ENCODE peak calls at places on chromosomes 6 and 20, in four cellular contexts. J is HL-60, Y is HFFc6, X is cardiac muscle cell. M is an unnamed sample.

GRCh38 chr20:48832423-48832735 is 4.6 kb upstream of the PREX1 start:
- DNase-seq in Y (no peak), X (no peak), J (no peak), M (peak)

GRCh38 chr20:60295214-60295613 is 337.0 kb downstream of the CDH26 start:
- DNase-seq in X (no peak), Y (no peak), J (no peak), M (no peak)

GRCh38 chr20:43667341-43668132 is 623 bp downstream of the MYBL2 start:
- DNase-seq in X (peak), Y (no peak), J (peak), M (no peak)

GRCh38 chr6:169371344-169372144 is 117.9 kb upstream of the THBS2 start:
- DNase-seq in Y (no peak), X (peak), J (no peak), M (no peak)

GRCh38 chr6:116386581-116387299 is 16.0 kb downstream of the DSE start:
- DNase-seq in Y (peak), X (peak), J (no peak), M (peak)

GRCh38 chr6:133160531-133160930 is 80.6 kb upstream of the EYA4 start:
- DNase-seq in J (no peak), X (no peak), Y (no peak), M (no peak)

GRCh38 chr6:45436544-45437440 is 59.1 kb upstream of the SUPT3H start:
- DNase-seq in X (peak), Y (peak), J (peak), M (no peak)

GRCh38 chr6:75775219-75775618 is 26.2 kb downstream of the MYO6 start:
- DNase-seq in X (peak), J (no peak), Y (no peak), M (no peak)

GRCh38 chr6:37940074-37940847 is 120.7 kb downstream of the ZFAND3 start:
- DNase-seq in X (peak), Y (no peak), J (no peak), M (no peak)

GRCh38 chr6:32845381-32845884 is 1.6 kb upstream of the PSMB8 start:
- DNase-seq in Y (no peak), X (no peak), J (peak), M (no peak)

GRCh38 chr20:1818247-1818840 is 76.9 kb upstream of the SIRPA start:
- DNase-seq in Y (no peak), X (no peak), J (no peak), M (no peak)

GRCh38 chr20:62595491-62595890 is 46.8 kb upstream of the SLCO4A1 start:
- DNase-seq in J (no peak), Y (peak), X (peak), M (no peak)

GRCh38 chr20:4154958-4155411 is 139.6 kb upstream of the RNF24 start:
- DNase-seq in X (no peak), J (peak), Y (no peak), M (peak)

GRCh38 chr6:7391244-7391643 is 1.6 kb downstream of the RIOK1 start:
- DNase-seq in X (no peak), Y (no peak), J (no peak), M (no peak)

GRCh38 chr6:44801188-44801587 is 413.7 kb downstream of the CDC5L start:
- DNase-seq in X (no peak), J (no peak), Y (no peak), M (no peak)

GRCh38 chr6:133820208-133820607 is 68.7 kb upstream of the TCF21 start:
- DNase-seq in Y (no peak), X (no peak), J (no peak), M (no peak)

GRCh38 chr20:47863531-47863930 is 78.2 kb upstream of the SULF2 start:
- DNase-seq in J (no peak), Y (no peak), X (no peak), M (no peak)

GRCh38 chr20:25586877-25587276 is 1.5 kb upstream of the NINL start:
- DNase-seq in Y (no peak), J (no peak), X (no peak), M (no peak)

GRCh38 chr6:80003841-80004198 is 629 bp upstream of the TTK start:
- DNase-seq in J (peak), X (no peak), Y (peak), M (no peak)

GRCh38 chr6:139927236-139927635 is 552.8 kb upstream of the CITED2 start:
- DNase-seq in J (no peak), X (peak), Y (peak), M (no peak)

GRCh38 chr6:166351715-166352285 is 9.5 kb upstream of the SFT2D1 start:
- DNase-seq in Y (no peak), X (peak), J (peak), M (no peak)

GRCh38 chr20:21994203-21994602 is 288.7 kb downstream of the PAX1 start:
- DNase-seq in Y (no peak), J (no peak), X (no peak), M (no peak)

GRCh38 chr6:168313371-168314028 is 6.1 kb downstream of the DACT2 start:
- DNase-seq in J (no peak), Y (no peak), X (no peak), M (no peak)

GRCh38 chr20:20712474-20713243 is at the start of gene RALGAPA2:
- DNase-seq in Y (peak), X (peak), J (peak), M (peak)

GRCh38 chr6:162952343-162952871 is 224.6 kb downstream of the PACRG start:
- DNase-seq in J (no peak), X (no peak), Y (no peak), M (no peak)

GRCh38 chr6:116405147-116405546 is 34.4 kb downstream of the DSE start:
- DNase-seq in J (no peak), X (no peak), Y (peak), M (no peak)

GRCh38 chr6:43503443-43503842 is 6.7 kb downstream of the LRRC73 start:
- DNase-seq in Y (no peak), X (no peak), J (no peak), M (no peak)

DNA sequence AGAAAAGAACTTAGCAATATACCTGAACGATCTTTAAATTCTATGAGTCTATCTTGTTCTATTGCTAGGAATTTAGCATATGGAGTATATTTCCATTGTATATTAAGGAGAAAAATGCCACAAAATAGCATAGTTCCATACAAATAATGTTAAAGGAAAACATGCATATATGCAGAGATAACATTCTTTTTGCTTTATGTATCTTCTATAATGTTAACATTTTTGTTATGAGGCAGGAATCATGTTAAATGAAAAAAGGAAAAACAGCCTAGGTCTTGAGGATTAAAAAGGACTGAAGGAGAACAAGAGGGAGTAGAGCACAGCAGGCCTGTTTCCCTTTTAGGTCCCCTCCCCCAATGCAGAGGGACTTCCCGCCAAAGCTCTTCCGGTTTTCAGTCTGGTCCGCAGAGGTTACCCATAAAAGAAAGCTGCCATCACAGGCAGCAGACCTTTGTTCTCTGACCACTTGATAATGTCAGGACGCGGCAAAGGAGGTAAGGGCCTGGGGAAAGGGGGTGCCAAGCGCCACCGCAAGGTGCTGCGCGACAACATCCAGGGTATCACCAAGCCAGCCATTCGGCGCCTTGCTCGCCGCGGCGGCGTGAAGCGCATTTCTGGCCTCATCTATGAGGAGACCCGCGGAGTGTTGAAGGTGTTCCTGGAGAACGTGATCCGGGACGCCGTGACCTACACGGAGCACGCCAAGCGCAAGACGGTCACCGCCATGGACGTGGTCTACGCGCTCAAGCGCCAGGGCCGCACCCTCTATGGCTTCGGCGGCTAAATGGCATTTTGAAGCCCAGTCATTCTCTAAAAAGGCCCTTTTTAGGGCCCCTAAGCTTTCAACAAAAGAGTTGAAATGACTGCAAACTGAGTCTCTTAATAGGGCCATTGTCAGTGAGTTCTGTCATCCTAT is 108.4 kb upstream of the PRSS16 start:
- DNase-seq in J (peak), X (peak), Y (peak), M (no peak)
- TF ChIP-seq CTCF in J (no peak), X (no peak), Y (no peak), M (no peak)

DNA sequence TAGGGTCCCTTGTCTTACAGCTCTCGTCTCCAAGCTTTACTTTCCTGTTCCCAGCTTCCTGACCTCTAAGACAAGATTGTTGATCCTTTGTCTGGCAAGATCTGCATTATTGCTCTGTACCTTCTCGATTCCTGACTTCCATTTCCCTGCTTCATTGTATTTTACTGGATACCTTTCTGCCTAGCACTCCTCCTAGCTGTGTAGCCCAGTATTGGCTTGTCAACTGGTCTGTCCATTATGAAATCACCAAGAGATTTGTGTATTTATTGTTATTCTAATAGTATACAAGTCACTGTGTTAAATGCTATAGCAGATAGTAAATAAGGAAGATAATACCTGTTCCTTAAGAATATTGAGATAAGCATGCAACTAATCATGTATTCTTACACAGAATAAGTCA is 305.4 kb downstream of the CDKAL1 start:
- DNase-seq in X (no peak), J (no peak), Y (no peak), M (no peak)
- TF ChIP-seq CTCF in X (no peak), J (no peak), Y (no peak), M (no peak)

GRCh38 chr6:156618600-156619205 is 158.5 kb upstream of the ARID1B start:
- DNase-seq in Y (no peak), X (no peak), J (no peak), M (no peak)
- TF ChIP-seq CTCF in Y (no peak), X (peak), J (no peak), M (no peak)

GRCh38 chr20:57998276-57998675 is 230.2 kb downstream of the ANKRD60 start:
- DNase-seq in Y (no peak), X (no peak), J (no peak), M (no peak)
- TF ChIP-seq CTCF in Y (no peak), X (no peak), J (no peak), M (no peak)

GRCh38 chr6:29792123-29793035 is 35.2 kb upstream of the HLA-G start:
- DNase-seq in Y (no peak), X (peak), J (no peak), M (peak)
- TF ChIP-seq CTCF in Y (peak), X (peak), J (no peak), M (peak)

DNA sequence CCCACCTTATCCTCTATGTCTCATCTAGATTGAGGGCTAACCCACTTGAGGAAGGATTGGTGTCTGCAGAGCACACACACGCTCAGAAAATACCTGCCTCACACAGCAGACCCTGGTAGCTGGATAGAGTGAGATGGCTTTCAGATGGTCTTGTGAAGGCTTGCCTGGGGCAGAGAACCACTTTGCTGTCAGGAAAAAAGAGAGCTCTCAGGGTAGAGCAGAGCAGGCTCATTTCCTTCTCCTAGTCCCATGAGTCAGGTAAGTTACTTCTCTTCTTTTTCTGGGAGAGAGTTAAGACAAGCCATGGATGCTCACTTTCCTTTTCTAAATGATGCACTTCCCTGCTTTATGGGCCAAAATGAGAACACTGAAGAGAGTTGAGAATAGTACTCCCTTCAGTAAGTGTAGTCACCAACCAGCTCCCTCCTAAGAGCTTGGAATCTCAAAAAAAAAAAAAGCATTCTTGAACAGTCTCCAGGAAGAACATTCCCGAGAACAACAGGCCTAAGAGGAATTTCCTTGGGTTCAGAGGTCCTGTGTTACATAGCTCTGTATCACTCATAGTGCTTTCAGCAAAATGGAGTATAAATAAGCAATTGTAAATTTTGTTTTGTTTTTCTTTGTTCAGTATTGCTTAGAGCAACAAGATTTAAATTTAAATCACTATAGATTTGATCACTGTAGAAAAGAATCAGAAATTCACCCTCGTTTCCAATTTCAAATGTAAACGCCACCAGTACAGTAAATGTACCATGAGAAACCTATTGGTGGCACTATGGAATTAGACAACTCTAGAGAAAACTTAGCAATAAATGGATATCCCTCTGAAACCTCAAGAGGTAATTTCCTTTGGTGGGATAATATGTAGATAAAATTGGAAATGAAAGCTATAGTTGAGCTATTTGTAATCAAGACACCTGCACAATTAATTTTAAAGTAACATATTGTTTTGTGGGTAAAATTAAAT is 530.3 kb downstream of the RFPL4B start:
- DNase-seq in Y (peak), J (no peak), X (peak), M (no peak)
- TF ChIP-seq CTCF in Y (peak), J (no peak), X (peak), M (no peak)

GRCh38 chr20:37917436-37917835 is 14.5 kb downstream of the VSTM2L start:
- DNase-seq in Y (no peak), J (no peak), X (no peak), M (no peak)

GRCh38 chr20:37920270-37920669 is 17.3 kb downstream of the VSTM2L start:
- DNase-seq in X (no peak), J (no peak), Y (no peak), M (no peak)

GRCh38 chr20:37915800-37916570 is 13.1 kb downstream of the VSTM2L start:
- DNase-seq in Y (no peak), J (no peak), X (peak), M (no peak)

GRCh38 chr20:37919389-37920040 is 16.6 kb downstream of the VSTM2L start:
- DNase-seq in Y (no peak), X (no peak), J (no peak), M (no peak)

DNA sequence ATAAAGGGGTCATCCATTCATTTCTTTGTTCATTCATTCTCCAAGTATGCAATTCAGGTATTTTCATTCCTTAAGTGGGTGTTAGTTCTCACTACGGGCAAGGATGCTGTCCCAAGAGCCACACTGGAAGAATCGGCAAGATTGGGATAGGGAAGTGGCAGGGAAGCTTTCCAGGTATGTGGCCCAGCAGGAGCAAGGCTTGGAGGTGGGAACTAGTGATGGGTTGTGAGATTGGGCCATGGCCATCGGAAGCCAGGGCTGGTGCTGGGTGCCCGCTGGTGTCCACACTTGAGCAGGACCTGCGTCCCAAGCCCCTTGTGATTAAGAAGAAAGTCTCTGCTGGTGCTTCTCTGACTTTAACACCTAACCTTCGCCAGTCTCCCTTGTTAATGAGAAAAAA is 15.1 kb downstream of the VSTM2L start:
- DNase-seq in X (no peak), Y (no peak), J (no peak), M (no peak)
- TF ChIP-seq CTCF in X (no peak), Y (no peak), J (no peak), M (no peak)

DNA sequence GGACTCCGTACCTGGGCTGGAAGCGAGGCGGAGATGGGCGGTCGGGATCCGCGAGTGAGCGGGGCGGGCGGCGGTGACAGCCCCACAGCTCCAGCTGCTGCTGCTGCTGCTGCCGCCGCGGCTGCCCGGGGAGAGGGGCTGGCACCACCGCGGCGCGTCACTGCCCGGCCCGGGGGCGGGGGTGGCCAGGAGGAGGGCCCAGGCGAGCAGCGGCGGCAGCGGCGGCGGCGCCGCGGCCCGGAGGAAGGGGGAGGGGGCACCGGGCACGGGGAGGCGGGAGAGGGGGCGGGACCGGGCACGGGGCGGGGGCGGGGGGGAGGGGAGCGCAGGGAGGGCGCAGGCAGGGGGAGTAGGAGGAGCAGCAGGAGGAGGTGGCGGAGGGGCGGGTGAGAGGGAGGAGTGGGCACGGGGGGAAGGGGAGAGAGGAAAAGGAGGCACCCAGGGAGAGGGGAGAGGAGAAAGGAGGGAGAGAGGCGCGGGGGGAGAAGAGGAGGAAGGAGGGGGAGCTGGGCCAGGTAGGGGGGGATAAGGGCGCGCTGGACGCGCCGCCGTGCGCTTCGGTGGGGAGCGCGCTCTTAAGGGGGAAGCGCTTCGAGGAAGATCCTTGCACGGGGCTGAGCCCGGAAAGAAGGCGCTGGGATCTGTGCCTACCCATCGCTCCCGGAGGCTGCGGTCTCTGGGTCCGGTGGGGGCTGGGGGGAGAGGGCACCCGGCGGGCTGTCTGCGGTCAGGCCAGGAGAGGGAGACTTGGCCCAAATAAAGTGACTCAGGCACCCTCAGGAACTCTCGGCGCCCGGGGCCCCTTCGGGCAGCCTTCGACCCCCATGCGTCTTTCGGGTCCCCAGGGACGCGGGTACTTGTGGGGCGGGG is 101.5 kb downstream of the NOL4L start:
- DNase-seq in X (peak), Y (peak), J (peak), M (peak)
- TF ChIP-seq CTCF in X (no peak), Y (peak), J (no peak), M (no peak)